ENCODE peak calls at places on chromosomes 4 and X, in six cellular contexts. I is AG10803; M is activated CD8-positive, alpha-beta T cell treated with anti-CD3 and anti-CD28 coated beads for 36 hours; B is MM.1S; J is glutamatergic neuron; L is lower leg skin. W is an unnamed sample.
A peak's percentile ranks its signal among the peaks of the same experiment; 100 is the strongest.

GRCh38 chr4:90127706-90128345 is 632 bp downstream of the CCSER1 start:
- DNase-seq in I (no peak), M (no peak), B (peak; percentile 44), J (peak; percentile 51), L (no peak), W (no peak)

GRCh38 chr4:86816463-86817107 is 32.6 kb downstream of the SLC10A6 start:
- DNase-seq in I (peak; percentile 89), M (no peak), B (no peak), J (no peak), L (peak; percentile 72), W (no peak)

GRCh38 chr4:61693520-61693919 is 493.4 kb downstream of the ADGRL3 start:
- DNase-seq in I (no peak), M (no peak), B (no peak), J (no peak), L (no peak), W (no peak)

GRCh38 chr4:44632089-44632488 is 19.3 kb downstream of the YIPF7 start:
- DNase-seq in I (no peak), M (no peak), B (no peak), J (no peak), L (no peak), W (no peak)

GRCh38 chr4:137700072-137700471 is 167.8 kb upstream of the PCDH18 start:
- DNase-seq in I (no peak), M (no peak), B (no peak), J (no peak), L (no peak), W (no peak)

GRCh38 chr4:76984127-76984526 is 34.6 kb downstream of the SEPTIN11 start:
- DNase-seq in I (peak; percentile 74), M (no peak), B (peak; percentile 85), J (no peak), L (no peak), W (no peak)

GRCh38 chr4:112889619-112890294 is 159.7 kb upstream of the ANK2 start:
- DNase-seq in I (peak; percentile 94), M (no peak), B (peak; percentile 54), J (no peak), L (no peak), W (no peak)

GRCh38 chrX:102711872-102712215 is 404 bp upstream of the GPRASP2 start:
- DNase-seq in I (no peak), M (no peak), B (no peak), J (no peak), L (no peak), W (no peak)

GRCh38 chr4:41142946-41143720 is 71.2 kb downstream of the APBB2 start:
- DNase-seq in I (peak; percentile 99), M (no peak), B (no peak), J (no peak), L (peak; percentile 74), W (no peak)

GRCh38 chrX:1546601-1547275 is 9.8 kb upstream of the P2RY8 start:
- DNase-seq in I (no peak), M (no peak), B (no peak), J (no peak), L (no peak), W (peak; percentile 68)

GRCh38 chr4:66506985-66507384 is 836.7 kb upstream of the EPHA5 start:
- DNase-seq in I (no peak), M (no peak), B (no peak), J (no peak), L (no peak), W (no peak)

GRCh38 chrX:119189586-119189985 is 46.5 kb upstream of the PGRMC1 start:
- DNase-seq in I (peak; percentile 93), M (no peak), B (no peak), J (peak; percentile 30), L (peak; percentile 24), W (no peak)

GRCh38 chr4:67933755-67934154 is 29.5 kb downstream of the TMPRSS11A start:
- DNase-seq in I (no peak), M (no peak), B (no peak), J (no peak), L (no peak), W (no peak)

GRCh38 chrX:9966775-9967408 is at the start of gene CLDN34:
- DNase-seq in I (no peak), M (no peak), B (no peak), J (no peak), L (no peak), W (no peak)

GRCh38 chr4:1209821-1210220 is 37.4 kb upstream of the SPON2 start:
- DNase-seq in I (peak; percentile 64), M (no peak), B (no peak), J (peak; percentile 33), L (no peak), W (no peak)

GRCh38 chr4:138485498-138485897 is 243.3 kb upstream of the SLC7A11 start:
- DNase-seq in I (no peak), M (no peak), B (no peak), J (no peak), L (no peak), W (no peak)

GRCh38 chr4:140012688-140013087 is 141.3 kb downstream of the MAML3 start:
- DNase-seq in I (peak; percentile 40), M (peak; percentile 70), B (peak; percentile 10), J (no peak), L (peak; percentile 27), W (peak; percentile 88)

GRCh38 chr4:156615066-156615514 is 356.5 kb downstream of the PDGFC start:
- DNase-seq in I (peak; percentile 99), M (no peak), B (no peak), J (no peak), L (no peak), W (no peak)

GRCh38 chr4:69089388-69089787 is 6.9 kb upstream of the UGT2B7 start:
- DNase-seq in I (no peak), M (no peak), B (no peak), J (no peak), L (no peak), W (no peak)
- TF ChIP-seq CTCF in I (no peak), M (no peak), B (no peak), J (no peak), L (no peak), W (no peak)

GRCh38 chr4:37993806-37994205 is 33.6 kb downstream of the PTTG2 start:
- DNase-seq in I (no peak), M (no peak), B (no peak), J (no peak), L (no peak), W (no peak)
- TF ChIP-seq CTCF in I (no peak), M (no peak), B (no peak), J (no peak), L (no peak), W (no peak)

GRCh38 chrX:148530464-148531077 is 30.2 kb downstream of the AFF2 start:
- DNase-seq in I (peak; percentile 29), M (peak; percentile 16), B (peak; percentile 32), J (no peak), L (no peak), W (no peak)
- TF ChIP-seq CTCF in I (peak; percentile 60), M (peak; percentile 55), B (peak; percentile 64), J (peak; percentile 81), L (no peak), W (peak; percentile 58)

GRCh38 chr4:2698504-2698903 is 57.6 kb downstream of the TNIP2 start:
- DNase-seq in I (no peak), M (no peak), B (no peak), J (no peak), L (no peak), W (no peak)

GRCh38 chr4:2697995-2698414 is 58.1 kb downstream of the TNIP2 start:
- DNase-seq in I (no peak), M (no peak), B (no peak), J (no peak), L (no peak), W (no peak)

GRCh38 chr4:2694691-2695090 is 61.4 kb downstream of the TNIP2 start:
- DNase-seq in I (no peak), M (no peak), B (no peak), J (no peak), L (no peak), W (no peak)

GRCh38 chr4:2695661-2696060 is 60.5 kb downstream of the TNIP2 start:
- DNase-seq in I (no peak), M (no peak), B (no peak), J (no peak), L (no peak), W (no peak)

DNA sequence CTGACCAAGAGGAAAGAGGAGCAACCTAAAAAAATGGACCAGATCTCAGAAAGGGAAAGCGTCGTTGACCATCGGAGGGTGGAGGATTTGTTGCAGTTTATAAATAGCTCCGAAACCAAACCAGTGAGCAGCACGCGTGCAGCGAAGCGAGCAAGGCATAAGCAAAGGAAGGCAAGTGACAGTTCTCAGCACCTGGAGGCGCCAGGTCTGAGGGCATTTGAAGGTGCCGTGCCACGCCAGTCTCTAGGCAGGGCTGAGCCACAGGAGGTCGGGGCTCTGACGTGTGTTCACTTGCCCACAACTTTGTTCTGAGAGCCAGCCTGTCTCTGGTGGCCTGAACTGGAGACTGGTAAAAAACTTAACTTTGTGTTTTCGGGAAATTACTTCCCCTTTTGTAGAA is 59.7 kb downstream of the TNIP2 start:
- DNase-seq in I (no peak), M (no peak), B (peak; percentile 96), J (no peak), L (no peak), W (no peak)
- TF ChIP-seq CTCF in I (no peak), M (no peak), B (peak; percentile 36), J (no peak), L (no peak), W (no peak)

DNA sequence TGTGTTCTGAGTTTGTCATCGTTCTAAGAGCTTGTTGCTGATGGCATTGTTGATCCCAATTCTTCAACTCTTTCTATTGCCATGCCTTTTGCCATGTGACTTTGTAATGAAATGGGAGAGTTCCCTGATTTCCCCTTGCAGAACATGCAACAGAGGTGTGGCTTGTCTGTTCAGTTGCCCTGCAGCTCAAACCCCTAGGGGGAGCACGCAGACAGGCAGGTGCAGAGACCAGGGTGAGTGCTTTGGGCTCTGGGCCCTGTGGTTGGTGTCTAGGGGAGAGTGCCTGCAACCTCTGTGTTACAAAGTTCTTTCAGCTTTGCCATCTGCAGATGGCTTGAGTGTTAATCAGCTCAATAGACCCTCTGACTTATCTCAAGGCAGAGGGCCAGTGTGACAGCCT is 332.7 kb downstream of the MID1IP1 start:
- DNase-seq in I (no peak), M (peak; percentile 29), B (peak; percentile 60), J (no peak), L (no peak), W (no peak)
- TF ChIP-seq CTCF in I (no peak), M (no peak), B (peak; percentile 74), J (no peak), L (no peak), W (no peak)

GRCh38 chrX:49912086-49912485 is 10.3 kb upstream of the CLCN5 start:
- DNase-seq in I (no peak), M (no peak), B (no peak), J (no peak), L (no peak), W (no peak)

GRCh38 chrX:49910344-49910743 is 12.1 kb upstream of the CLCN5 start:
- DNase-seq in I (no peak), M (peak; percentile 37), B (peak; percentile 12), J (no peak), L (no peak), W (no peak)

GRCh38 chrX:49919617-49920016 is 2.8 kb upstream of the CLCN5 start:
- DNase-seq in I (peak; percentile 60), M (peak; percentile 47), B (peak; percentile 21), J (peak; percentile 35), L (peak; percentile 13), W (no peak)

GRCh38 chrX:49912866-49913265 is 9.5 kb upstream of the CLCN5 start:
- DNase-seq in I (no peak), M (no peak), B (no peak), J (no peak), L (no peak), W (no peak)

GRCh38 chrX:49915352-49916222 is 6.8 kb upstream of the CLCN5 start:
- DNase-seq in I (peak; percentile 50), M (peak; percentile 46), B (peak; percentile 58), J (peak; percentile 32), L (peak; percentile 15), W (no peak)
- TF ChIP-seq CTCF in I (peak; percentile 86), M (peak; percentile 69), B (peak; percentile 75), J (peak; percentile 75), L (no peak), W (peak; percentile 82)

W was measured in osteocyte.